ENCODE peak calls at places on chromosome 3, in four cellular contexts. H, C, W and G are unnamed samples.

GRCh38 chr3:114221165-114221880 is 16.1 kb downstream of the ZNF80 start:
- DNase-seq in W (no peak), H (no peak), C (no peak), G (no peak)

GRCh38 chr3:115624029-115624645 is 827 bp downstream of the GAP43 start:
- DNase-seq in W (no peak), H (no peak), C (peak; percentile 75), G (peak; percentile 55)

GRCh38 chr3:24160424-24160823 is 215.3 kb downstream of the NR1D2 start:
- DNase-seq in C (no peak), H (no peak), W (no peak), G (no peak)

GRCh38 chr3:153601422-153601853 is 439.4 kb downstream of the RAP2B start:
- DNase-seq in H (no peak), C (peak; percentile 14), W (no peak), G (no peak)

GRCh38 chr3:167304077-167304476 is 76.0 kb downstream of the ZBBX start:
- DNase-seq in C (no peak), H (no peak), W (no peak), G (no peak)

GRCh38 chr3:24417730-24418129 is 76.9 kb downstream of the THRB start:
- DNase-seq in H (no peak), C (no peak), W (no peak), G (no peak)

GRCh38 chr3:38992117-38992779 is 59.5 kb downstream of the SCN11A start:
- DNase-seq in H (no peak), C (no peak), W (no peak), G (no peak)

GRCh38 chr3:190617185-190617584 is 103.3 kb downstream of the IL1RAP start:
- DNase-seq in H (no peak), C (no peak), W (peak; percentile 13), G (no peak)

GRCh38 chr3:14789221-14789620 is 29.5 kb upstream of the FGD5 start:
- DNase-seq in H (peak; percentile 60), W (no peak), C (no peak), G (no peak)

GRCh38 chr3:196222876-196223595 is 6.7 kb downstream of the SLC51A start:
- DNase-seq in H (no peak), C (no peak), W (no peak), G (peak; percentile 18)

GRCh38 chr3:98449606-98450193 is 13.3 kb upstream of the OR5K1 start:
- DNase-seq in C (no peak), H (no peak), W (no peak), G (no peak)

GRCh38 chr3:150469031-150469930 is 61.2 kb downstream of the TSC22D2 start:
- DNase-seq in H (no peak), W (peak; percentile 61), C (no peak), G (no peak)

GRCh38 chr3:142595581-142595950 is 627 bp upstream of the PLS1 start:
- DNase-seq in C (no peak), W (no peak), H (no peak), G (no peak)

GRCh38 chr3:117752984-117753717 is 1043.6 kb downstream of the TUSC7 start:
- DNase-seq in C (no peak), W (no peak), H (no peak), G (no peak)

GRCh38 chr3:175704366-175705041 is 845.4 kb downstream of the NAALADL2 start:
- DNase-seq in C (no peak), W (no peak), H (no peak), G (no peak)

GRCh38 chr3:42855547-42856380 is 19.9 kb downstream of the CYP8B1 start:
- DNase-seq in W (no peak), C (no peak), H (peak; percentile 74), G (no peak)

DNA sequence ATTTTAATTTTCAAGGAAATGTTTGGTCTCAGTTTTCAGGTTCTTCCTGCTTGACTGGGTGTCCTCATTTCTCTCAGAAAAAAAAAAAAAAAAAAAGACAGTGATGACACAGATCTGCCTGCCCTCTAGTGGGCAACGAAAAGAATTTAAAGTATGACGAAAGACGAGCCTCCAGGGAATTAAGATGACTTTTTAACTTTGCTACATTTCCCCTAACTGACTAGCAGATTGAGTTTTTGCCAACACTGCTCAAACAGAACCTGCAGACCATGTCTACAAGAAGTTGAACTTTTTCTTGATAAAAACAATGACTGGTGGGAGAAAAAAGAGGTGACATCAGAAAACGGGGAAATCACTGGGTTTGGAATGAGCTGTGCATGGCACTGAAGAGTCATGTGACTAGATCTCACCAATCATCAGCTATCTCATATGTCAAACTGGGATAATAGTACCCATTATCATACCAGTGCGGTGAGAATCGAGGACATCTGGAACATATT is 40.8 kb downstream of the EOMES start:
- DNase-seq in C (peak; percentile 16), H (no peak), W (no peak), G (no peak)
- H3K4me3 ChIP-seq in C (peak overlapping the region; percentile 3), H (no peak overlapping the region), W (no peak overlapping the region), G (peak overlapping the region; percentile 51)

DNA sequence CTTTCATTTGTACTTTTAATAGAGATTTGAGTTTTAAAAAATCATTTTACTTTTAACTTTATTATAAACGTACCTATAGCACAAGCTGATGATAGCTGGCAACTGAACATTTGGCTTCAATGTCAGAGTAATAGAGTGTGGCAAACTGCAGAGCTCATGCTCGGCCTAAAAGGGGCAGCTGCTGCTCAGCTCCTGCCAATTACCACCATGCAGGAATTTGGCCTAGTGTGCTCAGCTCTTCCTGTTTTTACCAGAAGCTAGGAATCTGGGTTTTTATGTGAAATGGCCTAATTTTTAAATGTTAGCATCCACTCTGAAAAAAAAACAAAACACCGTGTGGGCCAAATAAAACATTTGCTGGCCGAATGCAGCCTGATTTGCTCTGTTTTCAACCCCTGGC is 1.8 kb downstream of the IFT122 start:
- DNase-seq in W (no peak), H (no peak), C (no peak), G (no peak)
- H3K4me3 ChIP-seq in W (peak overlapping the region; percentile 95), H (no peak overlapping the region), C (no peak overlapping the region), G (peak overlapping the region; percentile 84)

DNA sequence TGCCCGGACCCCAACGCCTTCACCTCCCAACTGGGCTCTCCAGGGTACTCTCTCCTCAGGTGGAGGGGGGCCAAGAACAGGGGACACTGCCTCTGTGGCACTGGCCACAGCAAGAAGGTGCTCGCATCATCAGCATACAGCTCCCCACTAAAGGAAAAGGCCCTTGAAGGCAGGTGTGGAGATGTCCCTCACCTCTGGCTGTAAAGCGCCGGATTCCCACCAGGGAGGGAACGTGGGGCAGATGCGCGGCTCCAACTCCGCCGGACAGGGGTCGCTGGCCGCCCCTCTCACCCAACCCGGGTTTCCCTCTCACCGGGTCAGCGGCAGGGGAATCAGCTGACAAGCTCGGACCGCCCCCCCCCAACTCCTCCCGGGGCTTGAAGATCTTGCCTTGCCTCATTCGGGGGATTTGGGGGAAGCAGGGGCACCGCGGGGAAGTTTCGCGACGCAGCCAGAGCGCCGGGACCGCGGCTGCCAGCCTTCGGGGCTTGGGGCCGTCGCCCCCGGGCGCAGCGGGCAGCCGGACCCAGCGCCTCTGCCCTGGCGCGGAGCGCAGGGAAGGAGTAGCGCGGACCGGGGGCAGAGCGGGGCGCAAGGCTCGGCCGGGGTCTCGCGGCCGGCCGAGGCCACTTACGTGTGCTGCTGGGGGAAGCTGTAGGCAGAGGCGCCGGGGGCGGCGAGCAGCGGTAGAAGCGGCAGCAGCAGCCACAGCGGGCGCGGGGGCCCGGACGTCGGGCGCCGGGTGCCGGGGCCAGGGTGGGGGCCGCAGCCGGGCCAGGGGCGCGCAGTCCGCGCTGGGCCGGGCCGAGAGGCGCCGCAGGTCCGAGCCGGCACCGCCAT is 630 bp downstream of the CACNA2D2 start:
- DNase-seq in W (no peak), H (no peak), C (peak; percentile 41), G (no peak)
- H3K4me3 ChIP-seq in W (peak overlapping the region; percentile 75), H (peak overlapping the region; percentile 27), C (peak overlapping the region; percentile 48), G (peak overlapping the region; percentile 65)

GRCh38 chr3:71129611-71130515 is 453.7 kb downstream of the FOXP1 start:
- DNase-seq in H (no peak), W (no peak), C (no peak), G (no peak)

GRCh38 chr3:71127052-71127451 is 456.5 kb downstream of the FOXP1 start:
- DNase-seq in W (no peak), C (no peak), H (no peak), G (no peak)

GRCh38 chr3:71127463-71128243 is 455.9 kb downstream of the FOXP1 start:
- DNase-seq in C (no peak), W (no peak), H (no peak), G (no peak)

GRCh38 chr3:71130516-71131384 is 452.8 kb downstream of the FOXP1 start:
- DNase-seq in C (no peak), W (peak; percentile 47), H (peak; percentile 87), G (peak; percentile 49)

GRCh38 chr3:71128951-71129350 is 454.6 kb downstream of the FOXP1 start:
- DNase-seq in W (no peak), H (no peak), C (no peak), G (no peak)
- H3K4me3 ChIP-seq in W (peak overlapping the region; percentile 63), H (no peak overlapping the region), C (no peak overlapping the region), G (peak overlapping the region; percentile 64)

DNA sequence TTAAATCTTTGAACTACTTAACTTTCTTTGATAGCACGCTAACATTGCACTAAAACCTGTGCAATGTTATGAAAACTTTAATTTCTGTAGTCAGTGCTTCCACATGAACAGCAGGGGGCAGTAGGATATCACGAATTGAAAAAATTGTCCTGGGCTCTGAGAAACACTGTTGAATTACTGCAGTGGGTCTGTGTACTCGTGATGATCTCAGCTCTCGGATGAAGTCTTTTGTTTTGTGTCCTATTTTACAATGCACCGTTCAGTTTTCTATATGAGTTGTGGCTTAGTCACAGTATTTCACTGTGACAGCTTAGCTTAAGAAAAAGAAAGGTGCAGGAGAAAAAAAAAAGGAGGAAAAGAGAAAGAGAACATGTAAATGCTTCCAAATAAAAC is 141.3 kb upstream of the CCDC54 start:
- DNase-seq in C (peak; percentile 50), H (no peak), W (no peak), G (peak; percentile 44)
- H3K4me3 ChIP-seq in C (peak overlapping the region; percentile 62), H (peak overlapping the region; percentile 28), W (peak overlapping the region; percentile 63), G (peak overlapping the region; percentile 64)

GRCh38 chr3:71389911-71390573 is 193.5 kb downstream of the FOXP1 start:
- DNase-seq in H (no peak), W (peak; percentile 18), C (no peak), G (no peak)
- H3K4me3 ChIP-seq in H (no peak overlapping the region), W (peak overlapping the region; percentile 21), C (no peak overlapping the region), G (no peak overlapping the region)

DNA sequence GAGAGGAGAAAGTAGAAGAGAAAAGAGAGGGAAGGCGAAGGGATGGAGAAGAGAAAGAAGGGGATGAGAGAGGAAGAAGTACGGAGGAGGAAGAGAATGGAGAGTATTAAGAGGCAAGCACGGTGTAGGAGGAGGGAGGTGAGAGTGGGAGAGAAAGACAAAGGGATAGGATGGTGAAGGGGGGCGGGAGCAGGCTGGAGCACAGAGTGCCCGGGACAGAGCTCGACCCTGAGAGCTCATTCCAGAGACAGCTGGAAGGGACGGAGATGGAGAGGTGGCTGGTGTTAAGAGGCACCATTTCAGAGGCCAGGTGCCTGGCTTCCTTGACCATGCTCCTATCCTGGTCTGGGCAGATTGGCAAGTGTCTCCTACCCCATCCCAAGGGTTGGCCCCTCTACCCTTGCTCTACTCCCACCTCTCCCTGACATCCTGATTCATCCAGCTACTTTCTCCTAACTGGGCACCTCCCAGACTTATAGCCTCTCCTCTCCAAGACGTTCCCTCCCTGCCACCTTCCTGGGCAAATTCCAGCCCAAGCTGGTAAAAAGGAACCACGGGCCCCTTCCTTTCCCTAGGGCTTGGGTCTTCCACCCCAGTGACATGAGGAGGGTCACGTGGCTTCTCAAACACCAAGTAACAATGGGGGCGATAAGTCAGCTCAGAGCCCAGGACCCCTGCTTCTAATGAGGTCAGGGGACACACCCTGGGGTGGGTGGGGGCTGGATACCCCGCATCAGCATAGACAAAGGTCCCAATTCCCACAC is 1.2 kb downstream of the CLCN2 start:
- DNase-seq in W (no peak), C (no peak), H (no peak), G (no peak)
- H3K4me3 ChIP-seq in W (peak overlapping the region; percentile 96), C (peak overlapping the region; percentile 91), H (no peak overlapping the region), G (peak overlapping the region; percentile 96)